ENCODE peak calls at places on chromosomes 7 and 10, in seven cellular contexts. One of them, this sample, is unnamed.

GRCh38 chr10:120221873-120222485 is 235.0 kb upstream of the PLPP4 start:
- ATAC-seq in stimulated activated naive CD8-positive, alpha-beta T cell treated with anti-CD3 and anti-CD28 coated beads, Interleukin-15, amount 100 ng/mL, for 72 hours: peak
- ATAC-seq in CD4-positive, alpha-beta T cell: no peak
- ATAC-seq in HepG2: peak
- ATAC-seq in right cardiac atrium: no peak
- ATAC-seq in activated CD8-positive, alpha-beta T cell treated with anti-CD3 and anti-CD28 coated beads, Interleukin-2, amount 10 ng/mL, durations not matched to agents 7 days and 5 days: no peak
- ATAC-seq in foreskin keratinocyte: peak
- ATAC-seq in this sample: no peak

GRCh38 chr10:78741541-78741940 is 327.2 kb upstream of the ZMIZ1 start:
- ATAC-seq in stimulated activated naive CD8-positive, alpha-beta T cell treated with anti-CD3 and anti-CD28 coated beads, Interleukin-15, amount 100 ng/mL, for 72 hours: no peak
- ATAC-seq in CD4-positive, alpha-beta T cell: no peak
- ATAC-seq in HepG2: no peak
- ATAC-seq in right cardiac atrium: no peak
- ATAC-seq in activated CD8-positive, alpha-beta T cell treated with anti-CD3 and anti-CD28 coated beads, Interleukin-2, amount 10 ng/mL, durations not matched to agents 7 days and 5 days: no peak
- ATAC-seq in foreskin keratinocyte: no peak
- ATAC-seq in this sample: no peak

GRCh38 chr7:70361821-70362220 is 763.5 kb downstream of the AUTS2 start:
- ATAC-seq in stimulated activated naive CD8-positive, alpha-beta T cell treated with anti-CD3 and anti-CD28 coated beads, Interleukin-15, amount 100 ng/mL, for 72 hours: peak
- ATAC-seq in CD4-positive, alpha-beta T cell: no peak
- ATAC-seq in HepG2: no peak
- ATAC-seq in right cardiac atrium: no peak
- ATAC-seq in activated CD8-positive, alpha-beta T cell treated with anti-CD3 and anti-CD28 coated beads, Interleukin-2, amount 10 ng/mL, durations not matched to agents 7 days and 5 days: peak
- ATAC-seq in foreskin keratinocyte: no peak
- ATAC-seq in this sample: no peak

GRCh38 chr7:80910228-80910627 is 8.6 kb downstream of the SEMA3C start:
- ATAC-seq in stimulated activated naive CD8-positive, alpha-beta T cell treated with anti-CD3 and anti-CD28 coated beads, Interleukin-15, amount 100 ng/mL, for 72 hours: no peak
- ATAC-seq in CD4-positive, alpha-beta T cell: no peak
- ATAC-seq in HepG2: no peak
- ATAC-seq in right cardiac atrium: no peak
- ATAC-seq in activated CD8-positive, alpha-beta T cell treated with anti-CD3 and anti-CD28 coated beads, Interleukin-2, amount 10 ng/mL, durations not matched to agents 7 days and 5 days: no peak
- ATAC-seq in foreskin keratinocyte: no peak
- ATAC-seq in this sample: no peak

GRCh38 chr7:4631664-4632171 is 50.4 kb upstream of the FOXK1 start:
- ATAC-seq in stimulated activated naive CD8-positive, alpha-beta T cell treated with anti-CD3 and anti-CD28 coated beads, Interleukin-15, amount 100 ng/mL, for 72 hours: no peak
- ATAC-seq in CD4-positive, alpha-beta T cell: no peak
- ATAC-seq in HepG2: peak
- ATAC-seq in right cardiac atrium: peak
- ATAC-seq in activated CD8-positive, alpha-beta T cell treated with anti-CD3 and anti-CD28 coated beads, Interleukin-2, amount 10 ng/mL, durations not matched to agents 7 days and 5 days: no peak
- ATAC-seq in foreskin keratinocyte: peak
- ATAC-seq in this sample: no peak

GRCh38 chr7:2028733-2029132 is 204.0 kb downstream of the MAD1L1 start:
- ATAC-seq in stimulated activated naive CD8-positive, alpha-beta T cell treated with anti-CD3 and anti-CD28 coated beads, Interleukin-15, amount 100 ng/mL, for 72 hours: no peak
- ATAC-seq in CD4-positive, alpha-beta T cell: no peak
- ATAC-seq in HepG2: no peak
- ATAC-seq in right cardiac atrium: no peak
- ATAC-seq in activated CD8-positive, alpha-beta T cell treated with anti-CD3 and anti-CD28 coated beads, Interleukin-2, amount 10 ng/mL, durations not matched to agents 7 days and 5 days: no peak
- ATAC-seq in foreskin keratinocyte: no peak
- ATAC-seq in this sample: no peak

GRCh38 chr10:62008943-62009342 is 107.4 kb downstream of the ARID5B start:
- ATAC-seq in stimulated activated naive CD8-positive, alpha-beta T cell treated with anti-CD3 and anti-CD28 coated beads, Interleukin-15, amount 100 ng/mL, for 72 hours: no peak
- ATAC-seq in CD4-positive, alpha-beta T cell: no peak
- ATAC-seq in HepG2: no peak
- ATAC-seq in right cardiac atrium: no peak
- ATAC-seq in activated CD8-positive, alpha-beta T cell treated with anti-CD3 and anti-CD28 coated beads, Interleukin-2, amount 10 ng/mL, durations not matched to agents 7 days and 5 days: no peak
- ATAC-seq in foreskin keratinocyte: no peak
- ATAC-seq in this sample: no peak

GRCh38 chr10:109956454-109957091 is 33.3 kb upstream of the XPNPEP1 start:
- ATAC-seq in stimulated activated naive CD8-positive, alpha-beta T cell treated with anti-CD3 and anti-CD28 coated beads, Interleukin-15, amount 100 ng/mL, for 72 hours: peak
- ATAC-seq in CD4-positive, alpha-beta T cell: no peak
- ATAC-seq in HepG2: peak
- ATAC-seq in right cardiac atrium: peak
- ATAC-seq in activated CD8-positive, alpha-beta T cell treated with anti-CD3 and anti-CD28 coated beads, Interleukin-2, amount 10 ng/mL, durations not matched to agents 7 days and 5 days: peak
- ATAC-seq in foreskin keratinocyte: peak
- ATAC-seq in this sample: peak

GRCh38 chr7:118418433-118418832 is 193.9 kb downstream of the ANKRD7 start:
- ATAC-seq in stimulated activated naive CD8-positive, alpha-beta T cell treated with anti-CD3 and anti-CD28 coated beads, Interleukin-15, amount 100 ng/mL, for 72 hours: no peak
- ATAC-seq in CD4-positive, alpha-beta T cell: no peak
- ATAC-seq in HepG2: no peak
- ATAC-seq in right cardiac atrium: no peak
- ATAC-seq in activated CD8-positive, alpha-beta T cell treated with anti-CD3 and anti-CD28 coated beads, Interleukin-2, amount 10 ng/mL, durations not matched to agents 7 days and 5 days: no peak
- ATAC-seq in foreskin keratinocyte: no peak
- ATAC-seq in this sample: no peak

GRCh38 chr7:110922906-110923305 is 168.0 kb upstream of the LRRN3 start:
- ATAC-seq in stimulated activated naive CD8-positive, alpha-beta T cell treated with anti-CD3 and anti-CD28 coated beads, Interleukin-15, amount 100 ng/mL, for 72 hours: no peak
- ATAC-seq in CD4-positive, alpha-beta T cell: no peak
- ATAC-seq in HepG2: peak
- ATAC-seq in right cardiac atrium: no peak
- ATAC-seq in activated CD8-positive, alpha-beta T cell treated with anti-CD3 and anti-CD28 coated beads, Interleukin-2, amount 10 ng/mL, durations not matched to agents 7 days and 5 days: no peak
- ATAC-seq in foreskin keratinocyte: peak
- ATAC-seq in this sample: no peak

GRCh38 chr7:84729284-84729683 is 457.6 kb downstream of the SEMA3D start:
- ATAC-seq in stimulated activated naive CD8-positive, alpha-beta T cell treated with anti-CD3 and anti-CD28 coated beads, Interleukin-15, amount 100 ng/mL, for 72 hours: no peak
- ATAC-seq in CD4-positive, alpha-beta T cell: no peak
- ATAC-seq in HepG2: no peak
- ATAC-seq in right cardiac atrium: no peak
- ATAC-seq in activated CD8-positive, alpha-beta T cell treated with anti-CD3 and anti-CD28 coated beads, Interleukin-2, amount 10 ng/mL, durations not matched to agents 7 days and 5 days: no peak
- ATAC-seq in foreskin keratinocyte: no peak
- ATAC-seq in this sample: no peak

This sample was measured in stimulated activated memory B cell treated with anti-CD40 and anti-IgM and Interleukin-4, amounts not matched to agents 10 μg/mL and 1 μg/mL and 100 μg/mL, for 72 hours.